ENCODE peak calls at places on chromosomes 3 and 15, in four cellular contexts. N, R, Z and V are unnamed samples.

GRCh38 chr3:3316523-3316922 is 137.0 kb upstream of the CRBN start:
- DNase-seq in N (no peak), R (no peak), Z (no peak), V (no peak)

GRCh38 chr3:124768812-124769211 is 38.6 kb downstream of the UMPS start:
- DNase-seq in N (no peak), R (no peak), Z (no peak), V (no peak)

GRCh38 chr15:77667351-77667750 is 34.6 kb upstream of the LINGO1 start:
- DNase-seq in N (no peak), R (no peak), Z (no peak), V (no peak)

GRCh38 chr3:43738305-43738704 is 47.6 kb downstream of the ABHD5 start:
- DNase-seq in N (no peak), R (no peak), Z (no peak), V (no peak)

GRCh38 chr3:180184806-180185205 is 148.1 kb upstream of the PEX5L start:
- DNase-seq in N (no peak), R (no peak), Z (no peak), V (peak; percentile 81)

GRCh38 chr3:171535133-171535532 is 74.9 kb upstream of the TNIK start:
- DNase-seq in N (no peak), R (no peak), Z (no peak), V (no peak)

GRCh38 chr3:52393131-52393807 is 51.6 kb downstream of the SEMA3G start:
- DNase-seq in N (no peak), R (no peak), Z (no peak), V (no peak)

GRCh38 chr3:11764931-11765363 is 81.7 kb downstream of the TAMM41 start:
- DNase-seq in N (peak; percentile 64), R (peak; percentile 44), Z (no peak), V (peak; percentile 29)

GRCh38 chr3:102353148-102353547 is 81.7 kb upstream of the ZPLD1 start:
- DNase-seq in N (no peak), R (peak; percentile 28), Z (no peak), V (no peak)

GRCh38 chr15:63420333-63420741 is 38.7 kb upstream of the CA12 start:
- DNase-seq in N (no peak), R (peak; percentile 30), Z (no peak), V (no peak)

GRCh38 chr3:113638910-113639309 is 57.5 kb downstream of the USF3 start:
- DNase-seq in N (no peak), R (no peak), Z (no peak), V (no peak)

GRCh38 chr3:41574900-41575299 is 375.6 kb downstream of the CTNNB1 start:
- DNase-seq in N (no peak), R (peak; percentile 20), Z (no peak), V (no peak)
- TF ChIP-seq CTCF in N (peak; percentile 9), R (peak; percentile 17), Z (no peak), V (no peak)

DNA sequence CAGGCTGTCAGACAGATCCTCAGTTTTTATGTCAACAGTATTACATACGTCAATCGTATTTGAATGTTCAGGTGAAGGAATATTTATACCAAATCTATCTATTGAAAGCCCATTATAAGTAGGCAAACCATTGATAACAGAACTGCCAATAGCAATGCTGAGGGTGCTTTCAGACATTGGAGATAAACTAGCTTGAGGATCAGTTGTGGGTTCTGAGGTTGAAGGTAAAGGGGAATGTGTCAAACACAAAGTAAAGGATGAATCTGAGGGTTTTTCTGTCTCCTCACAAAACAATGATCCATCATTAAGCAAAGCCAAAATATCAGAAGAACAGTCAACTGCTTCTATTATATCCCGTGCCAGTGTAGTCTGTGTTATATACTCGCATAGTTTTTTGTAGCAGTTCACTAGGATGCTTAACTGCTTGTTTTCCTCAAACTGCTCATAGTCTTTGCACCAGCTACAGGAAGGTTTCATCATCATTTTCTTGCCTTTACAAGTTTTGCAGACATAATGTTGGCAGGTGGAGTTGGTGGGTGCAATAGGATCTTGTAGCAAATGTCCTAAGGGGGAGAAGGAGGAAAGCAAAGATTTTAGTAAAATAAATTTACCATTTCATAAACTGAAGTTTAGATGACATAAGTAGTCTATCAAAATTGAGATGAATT is 43.8 kb downstream of the MSL2 start:
- DNase-seq in N (no peak), R (peak; percentile 29), Z (no peak), V (no peak)
- H3K4me3 ChIP-seq in N (no peak overlapping the region), R (no peak overlapping the region), Z (no peak overlapping the region), V (no peak overlapping the region)

GRCh38 chr15:19973718-19974117 is 567.9 kb downstream of the GOLGA6L6 start:
- DNase-seq in N (no peak), R (no peak), Z (no peak), V (no peak)
- TF ChIP-seq CTCF in N (no peak), R (no peak), Z (no peak), V (no peak)

GRCh38 chr3:57755368-57756021 is 614 bp upstream of the SLMAP start:
- DNase-seq in N (peak; percentile 68), R (peak; percentile 60), Z (peak; percentile 42), V (no peak)
- H3K4me3 ChIP-seq in N (peak overlapping the region; percentile 82), R (peak overlapping the region; percentile 91), Z (peak overlapping the region; percentile 83), V (peak overlapping the region; percentile 97)